ENCODE peak calls at places on chromosomes 13 and 19, in four cellular contexts. Z is ovary, S is sigmoid colon, D is brain microvascular endothelial cell. X is an unnamed sample.

GRCh38 chr13:46612258-46612657 is 59.3 kb downstream of the LRCH1 start:
- DNase-seq in Z (no peak), S (no peak), D (no peak), X (no peak)

GRCh38 chr19:45361608-45362007 is 8.8 kb downstream of the ERCC2 start:
- DNase-seq in Z (no peak), S (no peak), D (no peak), X (no peak)

GRCh38 chr19:17611462-17612244 is 56.2 kb downstream of the COLGALT1 start:
- DNase-seq in Z (no peak), S (no peak), D (no peak), X (no peak)

GRCh38 chr19:22617614-22618325 is 16.4 kb upstream of the ZNF492 start:
- DNase-seq in Z (peak; percentile 85), S (no peak), D (no peak), X (no peak)

GRCh38 chr19:16025108-16026101 is 50.9 kb upstream of the TPM4 start:
- DNase-seq in Z (no peak), S (peak; percentile 55), D (peak; percentile 72), X (peak; percentile 62)

GRCh38 chr19:48543121-48543710 is 8.8 kb upstream of the SULT2B1 start:
- DNase-seq in Z (no peak), S (no peak), D (peak; percentile 10), X (peak; percentile 30)

GRCh38 chr19:35545855-35546381 is 492 bp downstream of the TMEM147 start:
- DNase-seq in Z (peak; percentile 61), S (peak; percentile 70), D (no peak), X (no peak)

GRCh38 chr19:11480081-11480926 is 542 bp downstream of the ELAVL3 start:
- DNase-seq in Z (no peak), S (no peak), D (no peak), X (no peak)

GRCh38 chr13:26074706-26075105 is 22.9 kb upstream of the SHISA2 start:
- DNase-seq in Z (no peak), S (no peak), D (peak; percentile 51), X (peak; percentile 8)

GRCh38 chr19:33408116-33408515 is 34.6 kb downstream of the CEBPG start:
- DNase-seq in Z (no peak), S (no peak), D (no peak), X (no peak)

GRCh38 chr19:33405491-33406461 is 32.3 kb downstream of the CEBPG start:
- DNase-seq in Z (peak; percentile 31), S (peak; percentile 71), D (no peak), X (no peak)

GRCh38 chr19:33407716-33408115 is 34.2 kb downstream of the CEBPG start:
- DNase-seq in Z (no peak), S (peak; percentile 60), D (no peak), X (no peak)

GRCh38 chr19:33406521-33407139 is 33.1 kb downstream of the CEBPG start:
- DNase-seq in Z (peak; percentile 80), S (peak; percentile 83), D (peak; percentile 57), X (peak; percentile 59)

GRCh38 chr19:33407140-33407551 is 33.6 kb downstream of the CEBPG start:
- DNase-seq in Z (no peak), S (no peak), D (no peak), X (no peak)
- TF ChIP-seq CTCF in Z (no peak), S (no peak), D (no peak), X (no peak)

DNA sequence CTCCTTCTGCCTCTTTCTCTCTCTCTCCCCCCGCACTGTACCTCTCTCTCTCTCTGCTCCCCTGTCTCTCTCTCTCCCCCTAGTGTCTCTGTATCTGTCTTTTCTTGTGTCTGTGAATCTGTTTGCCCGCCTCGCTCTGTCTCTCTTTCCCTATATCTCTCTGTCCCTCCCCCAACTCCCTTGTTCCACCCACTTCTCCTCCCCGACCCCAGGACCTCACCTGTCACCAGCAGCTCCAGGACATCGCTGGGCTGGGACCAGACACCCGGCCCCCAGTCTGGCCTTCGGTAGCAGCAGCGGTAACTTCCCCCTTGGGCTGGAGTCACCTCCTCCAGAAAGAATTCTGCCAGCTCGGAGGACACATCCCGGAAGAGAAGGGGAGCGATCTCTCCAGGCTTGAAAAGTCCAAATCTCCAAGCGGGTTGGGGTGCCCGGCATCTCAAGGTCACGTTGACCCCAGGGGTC is 3.9 kb downstream of the OSCAR start:
- DNase-seq in Z (no peak), S (peak; percentile 68), D (no peak), X (peak; percentile 59)
- H3K4me3 ChIP-seq in Z (peak overlapping the region; percentile 9), S (no peak overlapping the region), D (peak overlapping the region; percentile 41), X (peak overlapping the region; percentile 49)

GRCh38 chr19:19642506-19643157 is 825 bp downstream of the GMIP start:
- DNase-seq in Z (no peak), S (no peak), D (no peak), X (no peak)
- TF ChIP-seq CTCF in Z (no peak), S (no peak), D (no peak), X (no peak)

GRCh38 chr13:106161186-106161585 is 374.3 kb downstream of the EFNB2 start:
- DNase-seq in Z (no peak), S (no peak), D (no peak), X (peak; percentile 15)
- H3K4me3 ChIP-seq in Z (no peak overlapping the region), S (no peak overlapping the region), D (no peak overlapping the region), X (no peak overlapping the region)

X was measured in fibroblast of the aortic adventitia.